ENCODE peak calls at places on chromosomes 16 and 17, in five cellular contexts. One of them, this sample, is unnamed.
A peak's percentile ranks its signal among the peaks of the same experiment; 100 is the strongest.

GRCh38 chr17:45771473-45771959 is 12.6 kb upstream of the CRHR1 start:
- DNase-seq in GM19239: no peak
- DNase-seq in H54: no peak
- DNase-seq in T1000: no peak
- DNase-seq in sciatic nerve: no peak
- DNase-seq in this sample: no peak

GRCh38 chr17:17713839-17714238 is 32.6 kb downstream of the RAI1 start:
- DNase-seq in GM19239: no peak
- DNase-seq in H54: no peak
- DNase-seq in sciatic nerve: no peak
- DNase-seq in T1000: no peak
- DNase-seq in this sample: no peak

GRCh38 chr16:75065149-75065807 is 51.3 kb downstream of the LDHD start:
- DNase-seq in H54: no peak
- DNase-seq in GM19239: no peak
- DNase-seq in T1000: no peak
- DNase-seq in sciatic nerve: no peak
- DNase-seq in this sample: peak; percentile 79

GRCh38 chr17:40903129-40903847 is 18.2 kb upstream of the KRT20 start:
- DNase-seq in sciatic nerve: no peak
- DNase-seq in GM19239: peak; percentile 25
- DNase-seq in H54: peak; percentile 51
- DNase-seq in T1000: peak; percentile 28
- DNase-seq in this sample: no peak

GRCh38 chr17:31329221-31329620 is 7.8 kb upstream of the EVI2A start:
- DNase-seq in H54: no peak
- DNase-seq in sciatic nerve: no peak
- DNase-seq in T1000: no peak
- DNase-seq in GM19239: no peak
- DNase-seq in this sample: no peak

GRCh38 chr17:61442136-61442775 is 10.0 kb upstream of the TBX4 start:
- DNase-seq in H54: no peak
- DNase-seq in T1000: no peak
- DNase-seq in sciatic nerve: no peak
- DNase-seq in GM19239: no peak
- DNase-seq in this sample: no peak

GRCh38 chr16:28237754-28238357 is 26.1 kb upstream of the XPO6 start:
- DNase-seq in T1000: no peak
- DNase-seq in H54: no peak
- DNase-seq in GM19239: no peak
- DNase-seq in sciatic nerve: no peak
- DNase-seq in this sample: no peak

GRCh38 chr17:32746698-32747097 is 130.2 kb downstream of the MYO1D start:
- DNase-seq in sciatic nerve: no peak
- DNase-seq in T1000: no peak
- DNase-seq in H54: no peak
- DNase-seq in GM19239: no peak
- DNase-seq in this sample: no peak

GRCh38 chr16:14007460-14007859 is 63.7 kb upstream of the MRTFB start:
- DNase-seq in sciatic nerve: no peak
- DNase-seq in T1000: no peak
- DNase-seq in H54: no peak
- DNase-seq in GM19239: no peak
- DNase-seq in this sample: no peak

GRCh38 chr16:88686062-88686438 is 257 bp downstream of the SNAI3 start:
- DNase-seq in GM19239: no peak
- DNase-seq in H54: peak; percentile 55
- DNase-seq in sciatic nerve: no peak
- DNase-seq in T1000: no peak
- DNase-seq in this sample: peak; percentile 92

GRCh38 chr17:20706752-20707372 is 127.3 kb downstream of the CDRT15L2 start:
- DNase-seq in T1000: no peak
- DNase-seq in GM19239: no peak
- DNase-seq in H54: peak; percentile 7
- DNase-seq in sciatic nerve: no peak
- DNase-seq in this sample: no peak

GRCh38 chr17:31156326-31156725 is 61.5 kb downstream of the NF1 start:
- DNase-seq in T1000: no peak
- DNase-seq in GM19239: no peak
- DNase-seq in H54: no peak
- DNase-seq in sciatic nerve: no peak
- DNase-seq in this sample: no peak

GRCh38 chr16:4517812-4518211 is 20.8 kb downstream of the CDIP1 start:
- DNase-seq in GM19239: no peak
- DNase-seq in T1000: no peak
- DNase-seq in H54: peak; percentile 31
- DNase-seq in sciatic nerve: no peak
- DNase-seq in this sample: peak; percentile 65

GRCh38 chr17:65389956-65390355 is 171.5 kb downstream of the AXIN2 start:
- DNase-seq in H54: peak; percentile 38
- DNase-seq in T1000: peak; percentile 80
- DNase-seq in GM19239: no peak
- DNase-seq in sciatic nerve: no peak
- DNase-seq in this sample: no peak

GRCh38 chr17:76382803-76383644 is 1.4 kb upstream of the SPHK1 start:
- DNase-seq in GM19239: peak; percentile 72
- DNase-seq in T1000: peak; percentile 57
- DNase-seq in sciatic nerve: no peak
- DNase-seq in H54: peak; percentile 72
- DNase-seq in this sample: peak; percentile 90

GRCh38 chr16:19595043-19595767 is 39.7 kb downstream of the VPS35L start:
- DNase-seq in H54: peak; percentile 69
- DNase-seq in T1000: peak; percentile 30
- DNase-seq in sciatic nerve: no peak
- DNase-seq in GM19239: no peak
- DNase-seq in this sample: no peak

GRCh38 chr16:86292171-86292775 is 218.1 kb upstream of the FOXF1 start:
- DNase-seq in GM19239: no peak
- DNase-seq in H54: no peak
- DNase-seq in sciatic nerve: no peak
- DNase-seq in T1000: no peak
- DNase-seq in this sample: no peak

This sample was measured in spleen.